ENCODE peak calls at places on chromosomes 3 and 15, in nine cellular contexts. P is KG1; X is NCI-H1436; C is pons; T is aorta; J is progenitor cell of endocrine pancreas; R is activated naive CD4-positive, alpha-beta T cell treated with anti-CD3 and anti-CD28 coated beads for 36 hours; M is HFF-Myc; H is mucosa of gallbladder. B is an unnamed sample.

GRCh38 chr3:27666277-27666676 is 55.8 kb downstream of the EOMES start:
- DNase-seq in P (no peak), X (no peak), C (no peak), T (no peak), J (no peak), R (no peak), M (no peak), H (no peak), B (no peak)

GRCh38 chr3:188528390-188528789 is 374.4 kb downstream of the LPP start:
- DNase-seq in P (no peak), X (no peak), C (no peak), T (no peak), J (no peak), R (no peak), M (no peak), H (no peak), B (no peak)

GRCh38 chr15:23497710-23498111 is 50.7 kb upstream of the GOLGA6L2 start:
- DNase-seq in P (no peak), X (peak; percentile 7), C (peak; percentile 37), T (no peak), J (no peak), R (peak; percentile 7), M (peak; percentile 0), H (no peak), B (peak; percentile 43)

GRCh38 chr15:80251505-80252280 is at the start of gene CTXND1:
- DNase-seq in P (no peak), X (no peak), C (no peak), T (no peak), J (peak; percentile 25), R (no peak), M (no peak), H (no peak), B (peak; percentile 24)

GRCh38 chr3:133258358-133258757 is 141.5 kb upstream of the BFSP2 start:
- DNase-seq in P (no peak), X (no peak), C (no peak), T (no peak), J (no peak), R (no peak), M (no peak), H (no peak), B (no peak)

GRCh38 chr3:160801386-160802118 is 45.5 kb downstream of the PPM1L start:
- DNase-seq in P (no peak), X (no peak), C (peak; percentile 60), T (no peak), J (no peak), R (peak; percentile 72), M (no peak), H (peak; percentile 37), B (no peak)

GRCh38 chr3:195543642-195544536 is 764 bp upstream of the PPP1R2 start:
- DNase-seq in P (no peak), X (no peak), C (peak; percentile 17), T (no peak), J (peak; percentile 11), R (no peak), M (no peak), H (no peak), B (no peak)

GRCh38 chr3:182382112-182382857 is 411.0 kb upstream of the ATP11B start:
- DNase-seq in P (no peak), X (no peak), C (no peak), T (no peak), J (no peak), R (no peak), M (no peak), H (no peak), B (no peak)

GRCh38 chr15:84590406-84590805 is 10.4 kb upstream of the ZSCAN2 start:
- DNase-seq in P (no peak), X (no peak), C (no peak), T (no peak), J (no peak), R (no peak), M (no peak), H (no peak), B (no peak)

GRCh38 chr3:126056681-126057546 is 27.0 kb downstream of the SLC41A3 start:
- DNase-seq in P (no peak), X (no peak), C (peak; percentile 57), T (no peak), J (no peak), R (no peak), M (no peak), H (peak; percentile 76), B (no peak)

GRCh38 chr3:60386311-60386710 is 864.9 kb downstream of the FHIT start:
- DNase-seq in P (peak; percentile 4), X (no peak), C (no peak), T (no peak), J (no peak), R (no peak), M (no peak), H (no peak), B (no peak)

GRCh38 chr15:101152914-101153313 is 98.9 kb downstream of the CHSY1 start:
- DNase-seq in P (no peak), X (no peak), C (no peak), T (no peak), J (no peak), R (no peak), M (no peak), H (no peak), B (peak; percentile 10)

GRCh38 chr3:162338514-162338913 is 841.9 kb downstream of the OTOL1 start:
- DNase-seq in P (no peak), X (no peak), C (no peak), T (no peak), J (no peak), R (no peak), M (no peak), H (no peak), B (no peak)

GRCh38 chr3:184599143-184599542 is 37.6 kb downstream of the EPHB3 start:
- DNase-seq in P (no peak), X (no peak), C (no peak), T (no peak), J (no peak), R (no peak), M (no peak), H (no peak), B (no peak)

GRCh38 chr3:32435911-32436815 is 44.5 kb downstream of the CMTM7 start:
- DNase-seq in P (no peak), X (no peak), C (no peak), T (no peak), J (no peak), R (peak; percentile 69), M (no peak), H (no peak), B (no peak)

GRCh38 chr15:58797505-58797904 is 26.4 kb downstream of the MINDY2 start:
- DNase-seq in P (no peak), X (no peak), C (no peak), T (no peak), J (no peak), R (no peak), M (no peak), H (no peak), B (no peak)

GRCh38 chr15:101204744-101205535 is 46.9 kb downstream of the CHSY1 start:
- DNase-seq in P (no peak), X (no peak), C (no peak), T (no peak), J (no peak), R (no peak), M (no peak), H (no peak), B (no peak)

GRCh38 chr3:42173307-42173706 is 82.2 kb downstream of the TRAK1 start:
- DNase-seq in P (peak; percentile 50), X (no peak), C (no peak), T (no peak), J (no peak), R (no peak), M (no peak), H (no peak), B (no peak)

GRCh38 chr15:89377842-89378698 is 43.4 kb upstream of the POLG start:
- DNase-seq in P (no peak), X (no peak), C (no peak), T (peak; percentile 77), J (no peak), R (no peak), M (no peak), H (no peak), B (no peak)

GRCh38 chr15:99511529-99511864 is 54.3 kb upstream of the MEF2A start:
- DNase-seq in P (no peak), X (no peak), C (no peak), T (no peak), J (no peak), R (no peak), M (no peak), H (no peak), B (no peak)

GRCh38 chr3:10467904-10468610 is 37.3 kb downstream of the ATP2B2 start:
- DNase-seq in P (no peak), X (no peak), C (no peak), T (no peak), J (no peak), R (no peak), M (no peak), H (no peak), B (no peak)

GRCh38 chr3:65963787-65964707 is 74.7 kb downstream of the MAGI1 start:
- DNase-seq in P (no peak), X (no peak), C (no peak), T (no peak), J (no peak), R (peak; percentile 49), M (peak; percentile 57), H (no peak), B (peak; percentile 63)

GRCh38 chr3:139292192-139292591 is 51.6 kb upstream of the MRPS22 start:
- DNase-seq in P (no peak), X (no peak), C (no peak), T (no peak), J (no peak), R (no peak), M (no peak), H (no peak), B (no peak)

GRCh38 chr15:98000249-98001203 is 40.0 kb downstream of the ARRDC4 start:
- DNase-seq in P (no peak), X (no peak), C (no peak), T (no peak), J (no peak), R (no peak), M (peak; percentile 20), H (no peak), B (no peak)

GRCh38 chr3:65039754-65040210 is 352.0 kb upstream of the ADAMTS9 start:
- DNase-seq in P (no peak), X (no peak), C (no peak), T (no peak), J (no peak), R (no peak), M (no peak), H (no peak), B (peak; percentile 55)

GRCh38 chr3:30890907-30891306 is 3.6 kb downstream of the GADL1 start:
- DNase-seq in P (no peak), X (no peak), C (no peak), T (no peak), J (no peak), R (no peak), M (no peak), H (no peak), B (no peak)

GRCh38 chr3:80994767-80995166 is 766.7 kb downstream of the GBE1 start:
- DNase-seq in P (no peak), X (no peak), C (no peak), T (no peak), J (no peak), R (no peak), M (no peak), H (no peak), B (no peak)

GRCh38 chr15:37219211-37219701 is 118.9 kb upstream of the MEIS2 start:
- DNase-seq in P (no peak), X (no peak), C (no peak), T (no peak), J (no peak), R (no peak), M (no peak), H (no peak), B (peak; percentile 16)

GRCh38 chr15:68599560-68600071 is 20.8 kb downstream of the CORO2B start:
- DNase-seq in P (no peak), X (peak; percentile 94), C (peak; percentile 59), T (no peak), J (no peak), R (no peak), M (peak; percentile 65), H (no peak), B (peak; percentile 8)

GRCh38 chr3:57555738-57556458 is at the start of gene PDE12:
- DNase-seq in P (peak; percentile 95), X (peak; percentile 56), C (peak; percentile 94), T (peak; percentile 94), J (peak; percentile 64), R (peak; percentile 89), M (peak; percentile 70), H (peak; percentile 87), B (peak; percentile 89)

GRCh38 chr15:82918607-82919230 is 33.8 kb downstream of the HOMER2 start:
- DNase-seq in P (no peak), X (no peak), C (no peak), T (no peak), J (no peak), R (no peak), M (no peak), H (no peak), B (no peak)

B was measured in DMS53.